ENCODE peak calls at places on chromosomes 13 and 19, in six cellular contexts. P is stimulated activated CD4-positive, alpha-beta T cell treated with anti-CD3 and anti-CD28 coated beads, Interleukin-4, amount 100 ng/mL, for 4 hours; L is activated CD4-positive, CD25-positive, alpha-beta regulatory T cell; J is brain microvascular endothelial cell; I is esophagus squamous epithelium; N is substantia nigra. F is an unnamed sample.

GRCh38 chr13:106621833-106622232 is 53.9 kb upstream of the ARGLU1 start:
- DNase-seq in P (no peak), L (no peak), J (no peak), I (no peak), N (no peak), F (no peak)

GRCh38 chr13:79287994-79288795 is 117.9 kb downstream of the RBM26 start:
- DNase-seq in P (no peak), L (no peak), J (no peak), I (no peak), N (no peak), F (no peak)

GRCh38 chr19:4660181-4660791 is 9.9 kb downstream of the MYDGF start:
- DNase-seq in P (no peak), L (no peak), J (no peak), I (no peak), N (no peak), F (no peak)

GRCh38 chr19:12187625-12188024 is 24.7 kb downstream of the ZNF136 start:
- DNase-seq in P (no peak), L (no peak), J (no peak), I (no peak), N (no peak), F (no peak)

GRCh38 chr19:4304509-4305252 is at the start of gene FSD1:
- DNase-seq in P (peak), L (peak), J (peak), I (no peak), N (no peak), F (no peak)

GRCh38 chr13:30408319-30409101 is 13.8 kb upstream of the UBE2L5 start:
- DNase-seq in P (peak), L (peak), J (peak), I (peak), N (peak), F (no peak)

GRCh38 chr13:57638147-57638890 is 6.8 kb downstream of the PCDH17 start:
- DNase-seq in P (no peak), L (no peak), J (no peak), I (no peak), N (no peak), F (no peak)

GRCh38 chr19:9878511-9879196 is 43.5 kb downstream of the PIN1 start:
- DNase-seq in P (no peak), L (no peak), J (peak), I (no peak), N (no peak), F (no peak)

GRCh38 chr19:8342684-8343482 is at the start of gene KANK3:
- DNase-seq in P (peak), L (peak), J (peak), I (peak), N (peak), F (peak)

GRCh38 chr13:99228737-99229691 is 28.4 kb downstream of the UBAC2 start:
- DNase-seq in P (no peak), L (no peak), J (peak), I (no peak), N (no peak), F (no peak)

GRCh38 chr13:33340631-33341030 is 55.1 kb upstream of the STARD13 start:
- DNase-seq in P (no peak), L (no peak), J (no peak), I (no peak), N (no peak), F (no peak)

GRCh38 chr13:51998723-51999471 is 12.4 kb downstream of the ATP7B start:
- DNase-seq in P (no peak), L (no peak), J (no peak), I (no peak), N (no peak), F (no peak)

GRCh38 chr13:29143864-29144263 is 323.7 kb downstream of the MTUS2 start:
- DNase-seq in P (no peak), L (no peak), J (no peak), I (no peak), N (no peak), F (no peak)

GRCh38 chr19:5536337-5536894 is 31.3 kb downstream of the TINCR start:
- DNase-seq in P (no peak), L (no peak), J (peak), I (no peak), N (peak), F (no peak)

GRCh38 chr19:17623224-17623935 is 64.8 kb downstream of the UNC13A start:
- DNase-seq in P (no peak), L (no peak), J (no peak), I (no peak), N (no peak), F (no peak)

GRCh38 chr13:111058796-111059506 is 56.2 kb upstream of the ARHGEF7 start:
- DNase-seq in P (no peak), L (no peak), J (peak), I (no peak), N (no peak), F (no peak)

GRCh38 chr19:4732680-4733114 is 9.1 kb upstream of the DPP9 start:
- DNase-seq in P (peak), L (no peak), J (no peak), I (no peak), N (peak), F (peak)

GRCh38 chr13:99125335-99125915 is 75.2 kb upstream of the UBAC2 start:
- DNase-seq in P (no peak), L (no peak), J (no peak), I (no peak), N (no peak), F (no peak)

GRCh38 chr13:96958286-96958891 is 35.9 kb downstream of the OXGR1 start:
- DNase-seq in P (no peak), L (no peak), J (peak), I (no peak), N (no peak), F (no peak)